ENCODE peak calls at places on chromosomes 5 and 9, in five cellular contexts. Y is GM13976, B is AG20443, X is HEK293T, U is neural progenitor cell. J is an unnamed sample.

GRCh38 chr5:141528401-141528984 is 39.6 kb downstream of the PCDHGC5 start:
- DNase-seq in Y (no peak), B (peak), X (no peak), U (no peak), J (no peak)

GRCh38 chr5:132334812-132335211 is 34.7 kb upstream of the SLC22A5 start:
- DNase-seq in Y (no peak), B (no peak), X (no peak), U (no peak), J (no peak)

GRCh38 chr5:33046091-33046490 is 335.0 kb downstream of the NPR3 start:
- DNase-seq in Y (no peak), B (peak), X (no peak), U (no peak), J (no peak)

GRCh38 chr5:377326-377981 is 55.9 kb downstream of the AHRR start:
- DNase-seq in Y (peak), B (no peak), X (no peak), U (no peak), J (peak)

GRCh38 chr5:135490245-135491037 is 38.3 kb upstream of the TIFAB start:
- DNase-seq in Y (peak), B (no peak), X (no peak), U (peak), J (no peak)

GRCh38 chr5:174311531-174312269 is 266.2 kb downstream of the NSG2 start:
- DNase-seq in Y (peak), B (peak), X (peak), U (peak), J (no peak)

GRCh38 chr9:8600914-8601680 is 801.5 kb upstream of the DMAC1 start:
- DNase-seq in Y (no peak), B (no peak), X (no peak), U (no peak), J (no peak)

GRCh38 chr5:134851307-134851923 is 5.6 kb downstream of the C5orf24 start:
- DNase-seq in Y (no peak), B (peak), X (no peak), U (no peak), J (no peak)

GRCh38 chr9:23088932-23089364 is 642.3 kb downstream of the DMRTA1 start:
- DNase-seq in Y (no peak), B (peak), X (peak), U (peak), J (no peak)

GRCh38 chr5:178667109-178667508 is 40.3 kb upstream of the CLK4 start:
- DNase-seq in Y (no peak), B (no peak), X (no peak), U (no peak), J (no peak)

GRCh38 chr5:95915999-95916686 is 45.5 kb downstream of the ELL2 start:
- DNase-seq in Y (no peak), B (no peak), X (no peak), U (no peak), J (no peak)

GRCh38 chr9:130846487-130847305 is 11.6 kb downstream of the ABL1 start:
- DNase-seq in Y (no peak), B (peak), X (no peak), U (no peak), J (peak)

GRCh38 chr9:126756876-126757415 is 47.9 kb upstream of the ZBTB43 start:
- DNase-seq in Y (no peak), B (no peak), X (no peak), U (no peak), J (no peak)

GRCh38 chr5:17802256-17802655 is 168.0 kb downstream of the TAF11L14 start:
- DNase-seq in Y (no peak), B (no peak), X (no peak), U (peak), J (no peak)

GRCh38 chr9:90300901-90301688 is 341.5 kb downstream of the DIRAS2 start:
- DNase-seq in Y (no peak), B (peak), X (no peak), U (no peak), J (peak)

GRCh38 chr5:1083823-1084605 is 27.8 kb downstream of the SLC12A7 start:
- DNase-seq in Y (no peak), B (no peak), X (no peak), U (no peak), J (no peak)

GRCh38 chr9:136711751-136712689 is at the start of gene DIPK1B:
- DNase-seq in Y (peak), B (no peak), X (peak), U (peak), J (no peak)

GRCh38 chr9:134324359-134325095 is 1.7 kb upstream of the RXRA start:
- DNase-seq in Y (no peak), B (no peak), X (no peak), U (no peak), J (no peak)

GRCh38 chr5:176742246-176743105 is 67.9 kb upstream of the UNC5A start:
- DNase-seq in Y (peak), B (peak), X (peak), U (no peak), J (peak)

GRCh38 chr9:1042466-1042865 is 7.7 kb upstream of the DMRT2 start:
- DNase-seq in Y (peak), B (peak), X (no peak), U (no peak), J (no peak)

GRCh38 chr5:139453683-139454567 is 8.6 kb downstream of the ECSCR start:
- DNase-seq in Y (no peak), B (no peak), X (no peak), U (no peak), J (no peak)

GRCh38 chr9:122131401-122131921 is 28.1 kb downstream of the NDUFA8 start:
- DNase-seq in Y (no peak), B (no peak), X (no peak), U (peak), J (no peak)

GRCh38 chr9:133676450-133676849 is 40.3 kb downstream of the DBH start:
- DNase-seq in Y (no peak), B (no peak), X (no peak), U (no peak), J (no peak)

GRCh38 chr9:137026828-137027227 is 1.2 kb downstream of the ABCA2 start:
- DNase-seq in Y (no peak), B (no peak), X (no peak), U (no peak), J (no peak)

GRCh38 chr5:80961376-80962281 is 1.5 kb downstream of the RASGRF2 start:
- DNase-seq in Y (no peak), B (no peak), X (peak), U (peak), J (no peak)

GRCh38 chr5:31049461-31049860 is 144.0 kb upstream of the CDH6 start:
- DNase-seq in Y (no peak), B (no peak), X (no peak), U (no peak), J (no peak)

GRCh38 chr9:79565245-79565644 is 6.5 kb upstream of the TLE4 start:
- DNase-seq in Y (peak), B (no peak), X (no peak), U (no peak), J (no peak)